ENCODE peak calls at places on chromosome 13, in five cellular contexts. L is LNCaP clone FGC, W is astrocyte of the spinal cord, M is AG09309, E is cardiac fibroblast. I is an unnamed sample.

GRCh38 chr13:21304256-21304655 is 127.8 kb downstream of the MRPL57 start:
- DNase-seq in L (no peak), W (no peak), M (no peak), E (no peak), I (no peak)

GRCh38 chr13:20700288-20700687 is 3.2 kb upstream of the IL17D start:
- DNase-seq in L (no peak), W (no peak), M (no peak), E (no peak), I (no peak)

GRCh38 chr13:42375663-42376062 is 103.7 kb downstream of the AKAP11 start:
- DNase-seq in L (no peak), W (no peak), M (no peak), E (no peak), I (no peak)

GRCh38 chr13:52004508-52005183 is 6.6 kb downstream of the ATP7B start:
- DNase-seq in L (no peak), W (no peak), M (no peak), E (no peak), I (no peak)

GRCh38 chr13:42036711-42037110 is 11.7 kb upstream of the DGKH start:
- DNase-seq in L (no peak), W (no peak), M (no peak), E (no peak), I (no peak)

GRCh38 chr13:113860579-113861432 is 3.1 kb downstream of the GAS6 start:
- DNase-seq in L (no peak), W (no peak), M (no peak), E (no peak), I (no peak)

GRCh38 chr13:91744284-91744683 is 345.9 kb downstream of the GPC5 start:
- DNase-seq in L (no peak), W (no peak), M (no peak), E (no peak), I (no peak)

GRCh38 chr13:83716121-83716520 is 166.2 kb downstream of the SLITRK1 start:
- DNase-seq in L (no peak), W (peak), M (no peak), E (no peak), I (no peak)

GRCh38 chr13:113815151-113816058 is 48.5 kb downstream of the GAS6 start:
- DNase-seq in L (peak), W (no peak), M (no peak), E (no peak), I (no peak)

GRCh38 chr13:32284927-32285632 is 30.1 kb downstream of the ZAR1L start:
- DNase-seq in L (peak), W (peak), M (peak), E (peak), I (peak)

GRCh38 chr13:114096811-114097503 is 35.5 kb downstream of the RASA3 start:
- DNase-seq in L (no peak), W (no peak), M (no peak), E (no peak), I (no peak)

GRCh38 chr13:113562085-113562749 is 22.3 kb upstream of the TFDP1 start:
- DNase-seq in L (no peak), W (peak), M (peak), E (peak), I (peak)

GRCh38 chr13:95039415-95039814 is 261.8 kb downstream of the ABCC4 start:
- DNase-seq in L (no peak), W (peak), M (no peak), E (peak), I (no peak)

GRCh38 chr13:46575843-46576242 is 22.9 kb downstream of the LRCH1 start:
- DNase-seq in L (no peak), W (peak), M (no peak), E (peak), I (no peak)

GRCh38 chr13:80168089-80168850 is 172.7 kb downstream of the SPRY2 start:
- DNase-seq in L (no peak), W (peak), M (peak), E (peak), I (no peak)

GRCh38 chr13:50168803-50169202 is 153.6 kb downstream of the KCNRG start:
- DNase-seq in L (no peak), W (no peak), M (no peak), E (no peak), I (no peak)

GRCh38 chr13:51848674-51849073 is 3.7 kb upstream of the TMEM272 start:
- DNase-seq in L (no peak), W (peak), M (peak), E (peak), I (no peak)

GRCh38 chr13:94175076-94175475 is 304.4 kb downstream of the DCT start:
- DNase-seq in L (no peak), W (no peak), M (no peak), E (no peak), I (no peak)

GRCh38 chr13:112828756-112829155 is 138.9 kb downstream of the ATP11A start:
- DNase-seq in L (no peak), W (no peak), M (no peak), E (no peak), I (no peak)

GRCh38 chr13:49651775-49652690 is 23.7 kb downstream of the ARL11 start:
- DNase-seq in L (no peak), W (no peak), M (no peak), E (no peak), I (no peak)

GRCh38 chr13:24217601-24218281 is 57.2 kb downstream of the SPATA13 start:
- DNase-seq in L (no peak), W (no peak), M (no peak), E (no peak), I (no peak)

GRCh38 chr13:28586585-28587540 is 72.1 kb upstream of the POMP start:
- DNase-seq in L (no peak), W (no peak), M (no peak), E (no peak), I (no peak)

GRCh38 chr13:97295279-97296182 is 73.4 kb downstream of the MBNL2 start:
- DNase-seq in L (no peak), W (peak), M (no peak), E (peak), I (no peak)

GRCh38 chr13:29081697-29082440 is 261.7 kb downstream of the MTUS2 start:
- DNase-seq in L (no peak), W (no peak), M (no peak), E (no peak), I (no peak)

GRCh38 chr13:31172001-31172400 is 10.3 kb upstream of the HSPH1 start:
- DNase-seq in L (no peak), W (no peak), M (no peak), E (peak), I (no peak)

GRCh38 chr13:100306444-100306999 is 217.6 kb downstream of the PCCA start:
- DNase-seq in L (no peak), W (peak), M (no peak), E (no peak), I (no peak)

GRCh38 chr13:64938660-64939059 is 2291.5 kb downstream of the PCDH9 start:
- DNase-seq in L (no peak), W (no peak), M (no peak), E (no peak), I (no peak)

GRCh38 chr13:74129500-74130144 is 4.6 kb downstream of the KLF12 start:
- DNase-seq in L (no peak), W (peak), M (no peak), E (peak), I (no peak)

GRCh38 chr13:92259523-92259922 is 861.1 kb downstream of the GPC5 start:
- DNase-seq in L (no peak), W (no peak), M (no peak), E (no peak), I (no peak)

GRCh38 chr13:112674412-112675383 is 15.1 kb upstream of the ATP11A start:
- DNase-seq in L (no peak), W (no peak), M (no peak), E (no peak), I (no peak)

GRCh38 chr13:20869540-20869939 is 33.0 kb downstream of the XPO4 start:
- DNase-seq in L (no peak), W (no peak), M (no peak), E (peak), I (no peak)

GRCh38 chr13:96089749-96090239 is at the start of gene HS6ST3:
- DNase-seq in L (no peak), W (peak), M (no peak), E (peak), I (peak)

GRCh38 chr13:74090397-74090796 is 43.8 kb downstream of the KLF12 start:
- DNase-seq in L (no peak), W (no peak), M (no peak), E (no peak), I (no peak)

GRCh38 chr13:72652681-72653080 is 74.7 kb downstream of the MZT1 start:
- DNase-seq in L (no peak), W (peak), M (no peak), E (peak), I (no peak)

GRCh38 chr13:72656357-72656756 is 71.1 kb downstream of the MZT1 start:
- DNase-seq in L (no peak), W (no peak), M (no peak), E (no peak), I (no peak)

GRCh38 chr13:72662548-72662947 is 64.9 kb downstream of the MZT1 start:
- DNase-seq in L (no peak), W (no peak), M (no peak), E (no peak), I (no peak)

DNA sequence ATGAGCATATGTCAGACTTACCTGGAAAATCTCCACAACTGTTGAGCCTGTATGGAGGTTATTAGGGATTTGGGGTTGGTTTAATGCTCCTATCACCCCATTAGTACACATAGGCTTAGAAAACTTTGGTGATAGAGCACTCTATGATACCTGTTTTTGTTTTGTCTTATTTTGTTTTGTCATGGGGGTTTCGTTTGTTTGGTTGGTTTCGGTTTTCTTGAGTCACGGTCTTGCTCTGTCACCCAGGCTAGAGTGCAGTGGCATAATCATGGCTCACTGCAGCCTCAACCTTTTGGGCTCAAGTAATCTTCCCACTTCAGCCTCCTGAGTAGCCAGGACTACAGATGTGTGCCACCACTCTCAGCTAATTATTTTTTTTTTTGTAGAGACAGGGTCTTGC is 70.0 kb downstream of the MZT1 start:
- DNase-seq in L (no peak), W (no peak), M (no peak), E (no peak), I (no peak)
- H3K4me3 ChIP-seq in L (no peak), W (no peak), M (no peak), E (no peak), I (no peak)

GRCh38 chr13:33606692-33607091 is 211.3 kb upstream of the RFC3 start:
- DNase-seq in L (no peak), W (peak), M (no peak), E (peak), I (no peak)
- TF ChIP-seq CTCF in L (no peak), W (no peak), M (peak), E (no peak), I (no peak)

GRCh38 chr13:27005556-27005955 is 166.1 kb downstream of the USP12 start:
- DNase-seq in L (no peak), W (no peak), M (no peak), E (no peak), I (no peak)

GRCh38 chr13:27006519-27007161 is 165.0 kb downstream of the USP12 start:
- DNase-seq in L (no peak), W (no peak), M (no peak), E (peak), I (no peak)

GRCh38 chr13:27005976-27006518 is 165.6 kb downstream of the USP12 start:
- DNase-seq in L (no peak), W (no peak), M (no peak), E (no peak), I (no peak)

GRCh38 chr13:27008733-27009132 is 162.9 kb downstream of the USP12 start:
- DNase-seq in L (no peak), W (no peak), M (no peak), E (no peak), I (no peak)

GRCh38 chr13:27007166-27007565 is 164.4 kb downstream of the USP12 start:
- DNase-seq in L (no peak), W (no peak), M (no peak), E (no peak), I (no peak)
- H3K4me3 ChIP-seq in L (no peak), W (peak), M (peak), E (no peak), I (peak)

DNA sequence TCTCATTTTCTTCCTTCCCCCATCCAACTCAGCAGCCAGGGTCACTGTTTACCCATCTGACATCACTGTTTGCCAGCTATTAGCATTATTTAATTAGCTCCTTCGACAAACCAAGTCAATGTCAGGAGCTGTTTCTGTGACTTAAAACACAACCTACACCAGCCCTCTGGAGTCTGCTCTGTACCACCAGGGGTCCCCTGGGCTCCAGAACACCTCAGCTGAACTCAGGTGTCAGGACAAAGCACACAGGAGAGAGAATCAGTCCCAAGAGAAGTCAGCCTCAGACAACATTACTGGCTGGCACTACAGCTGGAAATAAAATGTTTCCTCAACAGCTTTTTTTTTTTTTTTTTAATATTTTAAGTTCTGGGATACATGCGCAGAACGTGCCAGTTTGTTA is 45.1 kb downstream of the DCLK1 start:
- DNase-seq in L (no peak), W (no peak), M (no peak), E (no peak), I (no peak)
- TF ChIP-seq CTCF in L (peak), W (no peak), M (no peak), E (no peak), I (no peak)

GRCh38 chr13:103640617-103641016 is 574.4 kb upstream of the SLC10A2 start:
- DNase-seq in L (no peak), W (no peak), M (no peak), E (peak), I (no peak)

GRCh38 chr13:103638706-103639105 is 572.5 kb upstream of the SLC10A2 start:
- DNase-seq in L (no peak), W (no peak), M (no peak), E (no peak), I (no peak)

GRCh38 chr13:103634066-103634465 is 567.8 kb upstream of the SLC10A2 start:
- DNase-seq in L (no peak), W (no peak), M (no peak), E (no peak), I (no peak)

DNA sequence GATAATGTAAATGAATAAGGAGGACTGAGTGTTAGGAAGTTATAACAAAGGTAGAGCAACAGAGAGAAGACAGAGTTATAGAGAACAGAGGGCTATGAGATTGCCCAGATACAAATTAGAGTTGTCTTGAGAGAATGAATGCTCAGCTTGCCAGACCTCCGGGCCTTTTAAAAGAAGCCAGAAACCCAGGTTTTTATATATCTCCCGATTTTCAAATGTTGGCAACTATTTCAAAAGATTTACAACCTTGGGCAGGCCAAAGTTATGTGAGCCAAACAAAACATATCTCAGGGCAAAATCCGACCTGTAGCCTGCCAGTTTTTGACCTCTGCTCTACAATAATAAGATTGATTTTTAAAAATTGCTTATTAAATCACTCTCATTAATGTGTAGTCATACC is 573.1 kb upstream of the SLC10A2 start:
- DNase-seq in L (no peak), W (no peak), M (no peak), E (no peak), I (no peak)
- H3K4me3 ChIP-seq in L (no peak), W (no peak), M (no peak), E (no peak), I (no peak)

GRCh38 chr13:109785892-109786450 is 412 bp downstream of the IRS2 start:
- DNase-seq in L (no peak), W (no peak), M (no peak), E (no peak), I (no peak)

GRCh38 chr13:109785141-109785891 is 1.1 kb downstream of the IRS2 start:
- DNase-seq in L (no peak), W (peak), M (no peak), E (peak), I (no peak)

GRCh38 chr13:109787135-109787954 is 962 bp upstream of the IRS2 start:
- DNase-seq in L (no peak), W (peak), M (no peak), E (peak), I (no peak)

GRCh38 chr13:109784590-109785140 is 1.7 kb downstream of the IRS2 start:
- DNase-seq in L (no peak), W (peak), M (no peak), E (peak), I (peak)

GRCh38 chr13:109786457-109787134 is at the start of gene IRS2:
- DNase-seq in L (no peak), W (peak), M (peak), E (peak), I (peak)
- TF ChIP-seq CTCF in L (no peak), W (no peak), M (no peak), E (no peak), I (no peak)

DNA sequence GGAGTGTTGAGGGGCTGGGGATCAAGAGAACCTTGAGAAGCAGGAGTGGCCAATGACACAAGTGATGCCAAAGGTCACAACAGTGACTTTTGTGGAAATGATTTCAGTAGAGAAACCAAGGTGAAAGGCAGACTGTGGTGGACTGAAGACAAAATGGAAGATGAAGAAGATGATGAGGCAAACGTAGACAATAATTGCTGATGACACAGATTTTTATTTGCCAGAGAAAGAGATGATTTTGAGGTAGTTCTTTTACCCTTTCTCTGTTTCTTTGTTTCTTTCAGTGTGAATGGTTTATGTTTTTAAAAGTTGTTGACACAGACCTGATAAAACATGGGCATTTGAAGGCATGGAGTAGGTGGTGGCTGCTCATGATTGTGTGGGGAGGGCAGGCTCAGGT is 121.0 kb upstream of the ARGLU1 start:
- DNase-seq in L (no peak), W (no peak), M (no peak), E (no peak), I (no peak)
- H3K4me3 ChIP-seq in L (no peak), W (no peak), M (no peak), E (no peak), I (no peak)